ENCODE peak calls at places on chromosomes 13 and 19, in six cellular contexts. S is dorsolateral prefrontal cortex; D is pancreas; C is CD8-positive, alpha-beta memory T cell; T is A549; Q is PC-3. H is an unnamed sample.

GRCh38 chr19:48633148-48634035 is 3.8 kb downstream of the DBP start:
- DNase-seq in Q (no peak), C (no peak), T (no peak), D (no peak), S (no peak), H (peak; percentile 55)

GRCh38 chr13:97141564-97142005 is 80.5 kb upstream of the MBNL2 start:
- DNase-seq in T (peak; percentile 89), D (no peak), S (peak; percentile 61), C (no peak), Q (peak; percentile 92), H (peak; percentile 67)

GRCh38 chr19:30003862-30004261 is 61.8 kb downstream of the URI1 start:
- DNase-seq in T (no peak), S (no peak), Q (no peak), C (no peak), D (no peak), H (no peak)

GRCh38 chr19:36488816-36489138 is 584 bp downstream of the ZNF566 start:
- DNase-seq in T (no peak), S (no peak), C (no peak), D (peak; percentile 36), Q (peak; percentile 12), H (no peak)

GRCh38 chr13:74274946-74275345 is 140.7 kb upstream of the KLF12 start:
- DNase-seq in Q (no peak), C (no peak), D (no peak), T (no peak), S (no peak), H (no peak)

GRCh38 chr19:590396-590745 is 690 bp downstream of the HCN2 start:
- DNase-seq in D (peak; percentile 71), Q (peak; percentile 11), T (no peak), C (no peak), S (no peak), H (no peak)

GRCh38 chr19:49594157-49595005 is 3.4 kb downstream of the PRR12 start:
- DNase-seq in S (no peak), Q (no peak), D (peak; percentile 78), T (no peak), C (no peak), H (no peak)

GRCh38 chr19:13087795-13088537 is 14.7 kb downstream of the LYL1 start:
- DNase-seq in D (no peak), S (no peak), T (no peak), Q (no peak), C (no peak), H (no peak)

GRCh38 chr19:45419396-45419795 is 4.3 kb downstream of the ERCC1 start:
- DNase-seq in Q (no peak), D (no peak), C (no peak), S (no peak), T (no peak), H (no peak)

GRCh38 chr13:36820222-36820621 is 1.2 kb downstream of the RFXAP start:
- DNase-seq in C (no peak), T (no peak), S (no peak), D (no peak), Q (no peak), H (no peak)

GRCh38 chr13:35675651-35676050 is 199.2 kb upstream of the MAB21L1 start:
- DNase-seq in D (no peak), Q (no peak), S (no peak), C (no peak), T (no peak), H (no peak)

GRCh38 chr13:40664100-40665060 is 2.1 kb downstream of the FOXO1 start:
- DNase-seq in S (peak; percentile 43), Q (peak; percentile 49), C (peak; percentile 82), D (peak; percentile 86), T (peak; percentile 46), H (peak; percentile 80)

GRCh38 chr13:75993246-75993645 is 357.1 kb downstream of the LMO7 start:
- DNase-seq in T (no peak), Q (peak; percentile 49), D (no peak), C (no peak), S (no peak), H (no peak)

GRCh38 chr13:106507560-106508274 is 27.7 kb downstream of the EFNB2 start:
- DNase-seq in T (peak; percentile 25), D (no peak), Q (peak; percentile 75), S (no peak), C (no peak), H (no peak)

GRCh38 chr19:19133985-19134384 is 4.3 kb downstream of the TMEM161A start:
- DNase-seq in C (no peak), D (no peak), T (no peak), S (no peak), Q (no peak), H (no peak)

GRCh38 chr19:14433454-14434156 is 499 bp downstream of the PKN1 start:
- DNase-seq in T (no peak), D (peak; percentile 82), S (no peak), C (peak; percentile 75), Q (peak; percentile 47), H (peak; percentile 33)

GRCh38 chr19:14434543-14435319 is 1.6 kb downstream of the PKN1 start:
- DNase-seq in D (peak; percentile 72), S (no peak), C (peak; percentile 62), Q (peak; percentile 78), T (peak; percentile 73), H (peak; percentile 90)

GRCh38 chr19:14434157-14434501 is 1.0 kb downstream of the PKN1 start:
- DNase-seq in S (no peak), D (peak; percentile 78), T (no peak), Q (peak; percentile 29), C (no peak), H (peak; percentile 72)

GRCh38 chr19:14437578-14438140 is 4.6 kb downstream of the PKN1 start:
- DNase-seq in D (no peak), T (no peak), C (no peak), S (no peak), Q (no peak), H (no peak)

GRCh38 chr19:14435320-14436050 is 2.4 kb downstream of the PKN1 start:
- DNase-seq in S (no peak), D (no peak), T (no peak), Q (no peak), C (no peak), H (no peak)
- H3K27ac ChIP-seq in S (peak overlapping the region; percentile 89), D (no peak overlapping the region), T (peak overlapping the region; percentile 91), Q (no peak overlapping the region), C (peak overlapping the region; percentile 74), H (peak overlapping the region; percentile 48)

DNA sequence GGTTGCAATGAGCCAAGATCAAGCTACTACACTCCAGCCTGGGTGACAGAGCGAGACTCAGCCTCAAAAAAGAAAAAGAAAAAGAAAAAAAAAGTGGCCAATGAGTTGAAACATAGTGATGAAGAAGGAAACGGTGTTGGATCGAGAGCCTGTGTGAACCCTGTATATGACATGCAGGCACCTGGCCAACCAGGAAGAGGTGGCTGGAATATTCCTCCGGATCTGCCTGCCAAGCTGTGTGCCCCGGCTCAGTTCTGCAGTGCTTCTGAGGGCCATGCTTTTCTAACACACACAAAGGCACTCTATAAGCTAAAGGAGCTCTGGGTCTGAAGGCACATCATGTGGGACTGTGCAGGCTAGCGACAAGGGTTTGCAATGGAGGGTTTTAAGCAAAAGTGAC is 3.7 kb upstream of the ZNF444 start:
- DNase-seq in S (no peak), D (peak; percentile 91), C (no peak), T (peak; percentile 41), Q (peak; percentile 10), H (no peak)
- H3K4me3 ChIP-seq in S (no peak overlapping the region), D (no peak overlapping the region), C (no peak overlapping the region), T (no peak overlapping the region), Q (no peak overlapping the region), H (no peak overlapping the region)

GRCh38 chr13:27730191-27730590 is 62.1 kb upstream of the GSX1 start:
- DNase-seq in Q (no peak), S (no peak), T (no peak), D (no peak), C (no peak), H (no peak)

DNA sequence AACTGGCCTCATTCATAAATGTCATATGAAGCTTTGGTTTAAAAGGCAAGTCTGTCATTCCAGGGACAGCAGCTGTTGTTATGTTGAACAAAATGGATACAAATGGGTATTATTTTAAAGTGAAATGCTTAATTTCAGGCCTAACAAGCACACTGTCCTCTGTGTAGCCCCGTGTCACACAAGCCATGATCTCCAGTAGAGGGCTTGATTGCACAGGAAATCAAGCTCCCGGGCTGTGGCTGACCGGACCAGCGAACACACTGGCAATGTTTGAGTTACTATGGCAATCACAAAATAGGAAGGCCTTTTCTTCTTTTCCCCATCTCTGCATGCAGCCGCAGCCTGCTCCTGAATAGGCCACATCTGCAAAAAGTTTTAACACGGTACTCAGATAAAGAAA is 64.0 kb upstream of the GSX1 start:
- DNase-seq in T (peak; percentile 14), Q (peak; percentile 5), C (no peak), D (no peak), S (no peak), H (no peak)
- H3K27ac ChIP-seq in T (no peak overlapping the region), Q (no peak overlapping the region), C (no peak overlapping the region), D (no peak overlapping the region), S (no peak overlapping the region), H (no peak overlapping the region)

GRCh38 chr13:32038353-32038752 is 6.8 kb downstream of the FRY start:
- DNase-seq in Q (no peak), D (no peak), T (no peak), S (no peak), C (no peak), H (no peak)

GRCh38 chr13:32036762-32037161 is 5.2 kb downstream of the FRY start:
- DNase-seq in Q (no peak), C (no peak), S (no peak), D (no peak), T (no peak), H (no peak)

GRCh38 chr13:32039056-32039455 is 7.5 kb downstream of the FRY start:
- DNase-seq in Q (no peak), C (no peak), S (no peak), D (no peak), T (no peak), H (no peak)

GRCh38 chr13:32036131-32036695 is 4.6 kb downstream of the FRY start:
- DNase-seq in C (no peak), T (no peak), S (no peak), Q (no peak), D (no peak), H (no peak)

DNA sequence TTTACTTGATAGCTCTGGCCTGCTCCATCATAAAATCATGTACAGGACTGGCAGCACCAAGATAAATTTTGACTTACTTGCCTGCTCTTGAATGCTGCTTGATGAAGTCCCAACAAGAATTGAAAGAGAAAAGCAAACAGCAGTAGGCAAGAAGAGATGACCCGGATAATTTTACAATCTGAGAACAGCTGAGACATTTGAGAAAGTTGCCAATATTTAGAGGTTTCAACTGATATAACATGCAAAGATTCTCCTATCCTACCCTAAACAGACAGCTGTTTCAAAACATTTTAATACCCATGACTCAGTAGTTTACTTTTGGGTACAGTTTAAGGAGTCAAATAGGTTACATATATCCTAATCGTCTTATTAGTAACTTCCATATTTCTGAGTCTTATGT is 5.9 kb downstream of the FRY start:
- DNase-seq in T (no peak), Q (no peak), D (no peak), C (no peak), S (no peak), H (no peak)
- H3K4me3 ChIP-seq in T (no peak overlapping the region), Q (no peak overlapping the region), D (no peak overlapping the region), C (no peak overlapping the region), S (no peak overlapping the region), H (no peak overlapping the region)

H was measured in adrenal gland.